ENCODE peak calls at places on chromosomes 16 and 17, in ten cellular contexts. One of them, this sample, is unnamed.

GRCh38 chr17:47230864-47231263 is 21.7 kb downstream of the MYL4 start:
- DNase-seq in AG09309: no peak
- DNase-seq in activated CD4-positive, CD25-positive, alpha-beta regulatory T cell: no peak
- DNase-seq in stimulated activated CD4-positive, alpha-beta T cell treated with anti-CD3 and anti-CD28 coated beads, TNF-alpha, amount 100 ng/mL, for 4 hours: no peak
- DNase-seq in activated CD8-positive, alpha-beta T cell treated with anti-CD3 and anti-CD28 coated beads for 36 hours: no peak
- DNase-seq in midbrain: no peak
- DNase-seq in mesendoderm: no peak
- DNase-seq in NCI-H524: no peak
- DNase-seq in activated T-cell treated with anti-CD3 and anti-CD28 coated beads, Interleukin-2, amount 50 U/mL, for 72 hours: no peak
- DNase-seq in AG04450: no peak
- DNase-seq in this sample: no peak

GRCh38 chr17:11551442-11551841 is 46.8 kb upstream of the DNAH9 start:
- DNase-seq in AG09309: no peak
- DNase-seq in activated CD4-positive, CD25-positive, alpha-beta regulatory T cell: no peak
- DNase-seq in stimulated activated CD4-positive, alpha-beta T cell treated with anti-CD3 and anti-CD28 coated beads, TNF-alpha, amount 100 ng/mL, for 4 hours: no peak
- DNase-seq in activated CD8-positive, alpha-beta T cell treated with anti-CD3 and anti-CD28 coated beads for 36 hours: no peak
- DNase-seq in midbrain: no peak
- DNase-seq in mesendoderm: peak
- DNase-seq in NCI-H524: no peak
- DNase-seq in activated T-cell treated with anti-CD3 and anti-CD28 coated beads, Interleukin-2, amount 50 U/mL, for 72 hours: no peak
- DNase-seq in AG04450: no peak
- DNase-seq in this sample: no peak

GRCh38 chr17:45155483-45155882 is 6.2 kb upstream of the HEXIM2 start:
- DNase-seq in AG09309: no peak
- DNase-seq in activated CD4-positive, CD25-positive, alpha-beta regulatory T cell: no peak
- DNase-seq in stimulated activated CD4-positive, alpha-beta T cell treated with anti-CD3 and anti-CD28 coated beads, TNF-alpha, amount 100 ng/mL, for 4 hours: no peak
- DNase-seq in activated CD8-positive, alpha-beta T cell treated with anti-CD3 and anti-CD28 coated beads for 36 hours: no peak
- DNase-seq in midbrain: no peak
- DNase-seq in mesendoderm: no peak
- DNase-seq in NCI-H524: no peak
- DNase-seq in activated T-cell treated with anti-CD3 and anti-CD28 coated beads, Interleukin-2, amount 50 U/mL, for 72 hours: no peak
- DNase-seq in AG04450: no peak
- DNase-seq in this sample: no peak

GRCh38 chr17:68733241-68734176 is 132.3 kb upstream of the FAM20A start:
- DNase-seq in AG09309: no peak
- DNase-seq in activated CD4-positive, CD25-positive, alpha-beta regulatory T cell: no peak
- DNase-seq in stimulated activated CD4-positive, alpha-beta T cell treated with anti-CD3 and anti-CD28 coated beads, TNF-alpha, amount 100 ng/mL, for 4 hours: no peak
- DNase-seq in activated CD8-positive, alpha-beta T cell treated with anti-CD3 and anti-CD28 coated beads for 36 hours: no peak
- DNase-seq in midbrain: no peak
- DNase-seq in mesendoderm: peak
- DNase-seq in NCI-H524: no peak
- DNase-seq in activated T-cell treated with anti-CD3 and anti-CD28 coated beads, Interleukin-2, amount 50 U/mL, for 72 hours: no peak
- DNase-seq in AG04450: peak
- DNase-seq in this sample: peak

GRCh38 chr17:66725956-66726355 is 109.0 kb upstream of the CACNG5 start:
- DNase-seq in AG09309: no peak
- DNase-seq in activated CD4-positive, CD25-positive, alpha-beta regulatory T cell: no peak
- DNase-seq in stimulated activated CD4-positive, alpha-beta T cell treated with anti-CD3 and anti-CD28 coated beads, TNF-alpha, amount 100 ng/mL, for 4 hours: no peak
- DNase-seq in activated CD8-positive, alpha-beta T cell treated with anti-CD3 and anti-CD28 coated beads for 36 hours: no peak
- DNase-seq in midbrain: no peak
- DNase-seq in mesendoderm: no peak
- DNase-seq in NCI-H524: no peak
- DNase-seq in activated T-cell treated with anti-CD3 and anti-CD28 coated beads, Interleukin-2, amount 50 U/mL, for 72 hours: no peak
- DNase-seq in AG04450: no peak
- DNase-seq in this sample: no peak

GRCh38 chr16:84199861-84200260 is 8.9 kb downstream of the ADAD2 start:
- DNase-seq in AG09309: no peak
- DNase-seq in activated CD4-positive, CD25-positive, alpha-beta regulatory T cell: no peak
- DNase-seq in stimulated activated CD4-positive, alpha-beta T cell treated with anti-CD3 and anti-CD28 coated beads, TNF-alpha, amount 100 ng/mL, for 4 hours: no peak
- DNase-seq in activated CD8-positive, alpha-beta T cell treated with anti-CD3 and anti-CD28 coated beads for 36 hours: no peak
- DNase-seq in midbrain: peak
- DNase-seq in mesendoderm: no peak
- DNase-seq in NCI-H524: no peak
- DNase-seq in activated T-cell treated with anti-CD3 and anti-CD28 coated beads, Interleukin-2, amount 50 U/mL, for 72 hours: no peak
- DNase-seq in AG04450: no peak
- DNase-seq in this sample: no peak

GRCh38 chr16:30829130-30830071 is 42.4 kb upstream of the ZNF629 start:
- DNase-seq in AG09309: no peak
- DNase-seq in activated CD4-positive, CD25-positive, alpha-beta regulatory T cell: no peak
- DNase-seq in stimulated activated CD4-positive, alpha-beta T cell treated with anti-CD3 and anti-CD28 coated beads, TNF-alpha, amount 100 ng/mL, for 4 hours: no peak
- DNase-seq in activated CD8-positive, alpha-beta T cell treated with anti-CD3 and anti-CD28 coated beads for 36 hours: no peak
- DNase-seq in midbrain: no peak
- DNase-seq in mesendoderm: peak
- DNase-seq in NCI-H524: no peak
- DNase-seq in activated T-cell treated with anti-CD3 and anti-CD28 coated beads, Interleukin-2, amount 50 U/mL, for 72 hours: no peak
- DNase-seq in AG04450: no peak
- DNase-seq in this sample: no peak

GRCh38 chr17:8227238-8227581 is 16.8 kb upstream of the AURKB start:
- DNase-seq in AG09309: no peak
- DNase-seq in activated CD4-positive, CD25-positive, alpha-beta regulatory T cell: no peak
- DNase-seq in stimulated activated CD4-positive, alpha-beta T cell treated with anti-CD3 and anti-CD28 coated beads, TNF-alpha, amount 100 ng/mL, for 4 hours: no peak
- DNase-seq in activated CD8-positive, alpha-beta T cell treated with anti-CD3 and anti-CD28 coated beads for 36 hours: no peak
- DNase-seq in midbrain: no peak
- DNase-seq in mesendoderm: no peak
- DNase-seq in NCI-H524: no peak
- DNase-seq in activated T-cell treated with anti-CD3 and anti-CD28 coated beads, Interleukin-2, amount 50 U/mL, for 72 hours: no peak
- DNase-seq in AG04450: no peak
- DNase-seq in this sample: peak

GRCh38 chr17:66654341-66654740 is 180.6 kb upstream of the CACNG5 start:
- DNase-seq in AG09309: peak
- DNase-seq in activated CD4-positive, CD25-positive, alpha-beta regulatory T cell: no peak
- DNase-seq in stimulated activated CD4-positive, alpha-beta T cell treated with anti-CD3 and anti-CD28 coated beads, TNF-alpha, amount 100 ng/mL, for 4 hours: no peak
- DNase-seq in activated CD8-positive, alpha-beta T cell treated with anti-CD3 and anti-CD28 coated beads for 36 hours: no peak
- DNase-seq in midbrain: peak
- DNase-seq in mesendoderm: no peak
- DNase-seq in NCI-H524: no peak
- DNase-seq in activated T-cell treated with anti-CD3 and anti-CD28 coated beads, Interleukin-2, amount 50 U/mL, for 72 hours: no peak
- DNase-seq in AG04450: peak
- DNase-seq in this sample: no peak

GRCh38 chr17:2063306-2064146 is 8.6 kb downstream of the HIC1 start:
- DNase-seq in AG09309: no peak
- DNase-seq in activated CD4-positive, CD25-positive, alpha-beta regulatory T cell: no peak
- DNase-seq in stimulated activated CD4-positive, alpha-beta T cell treated with anti-CD3 and anti-CD28 coated beads, TNF-alpha, amount 100 ng/mL, for 4 hours: no peak
- DNase-seq in activated CD8-positive, alpha-beta T cell treated with anti-CD3 and anti-CD28 coated beads for 36 hours: peak
- DNase-seq in midbrain: no peak
- DNase-seq in mesendoderm: peak
- DNase-seq in NCI-H524: no peak
- DNase-seq in activated T-cell treated with anti-CD3 and anti-CD28 coated beads, Interleukin-2, amount 50 U/mL, for 72 hours: no peak
- DNase-seq in AG04450: no peak
- DNase-seq in this sample: no peak

GRCh38 chr17:39064374-39064773 is 87.1 kb downstream of the PLXDC1 start:
- DNase-seq in AG09309: peak
- DNase-seq in activated CD4-positive, CD25-positive, alpha-beta regulatory T cell: no peak
- DNase-seq in stimulated activated CD4-positive, alpha-beta T cell treated with anti-CD3 and anti-CD28 coated beads, TNF-alpha, amount 100 ng/mL, for 4 hours: no peak
- DNase-seq in activated CD8-positive, alpha-beta T cell treated with anti-CD3 and anti-CD28 coated beads for 36 hours: no peak
- DNase-seq in midbrain: no peak
- DNase-seq in mesendoderm: no peak
- DNase-seq in NCI-H524: no peak
- DNase-seq in activated T-cell treated with anti-CD3 and anti-CD28 coated beads, Interleukin-2, amount 50 U/mL, for 72 hours: no peak
- DNase-seq in AG04450: peak
- DNase-seq in this sample: no peak

GRCh38 chr17:49730078-49730786 is 22.5 kb upstream of the SLC35B1 start:
- DNase-seq in AG09309: peak
- DNase-seq in activated CD4-positive, CD25-positive, alpha-beta regulatory T cell: no peak
- DNase-seq in stimulated activated CD4-positive, alpha-beta T cell treated with anti-CD3 and anti-CD28 coated beads, TNF-alpha, amount 100 ng/mL, for 4 hours: no peak
- DNase-seq in activated CD8-positive, alpha-beta T cell treated with anti-CD3 and anti-CD28 coated beads for 36 hours: no peak
- DNase-seq in midbrain: peak
- DNase-seq in mesendoderm: peak
- DNase-seq in NCI-H524: no peak
- DNase-seq in activated T-cell treated with anti-CD3 and anti-CD28 coated beads, Interleukin-2, amount 50 U/mL, for 72 hours: no peak
- DNase-seq in AG04450: peak
- DNase-seq in this sample: no peak

GRCh38 chr17:77269696-77270681 is 129.2 kb downstream of the SEC14L1 start:
- DNase-seq in AG09309: no peak
- DNase-seq in activated CD4-positive, CD25-positive, alpha-beta regulatory T cell: no peak
- DNase-seq in stimulated activated CD4-positive, alpha-beta T cell treated with anti-CD3 and anti-CD28 coated beads, TNF-alpha, amount 100 ng/mL, for 4 hours: no peak
- DNase-seq in activated CD8-positive, alpha-beta T cell treated with anti-CD3 and anti-CD28 coated beads for 36 hours: no peak
- DNase-seq in midbrain: no peak
- DNase-seq in mesendoderm: no peak
- DNase-seq in NCI-H524: no peak
- DNase-seq in activated T-cell treated with anti-CD3 and anti-CD28 coated beads, Interleukin-2, amount 50 U/mL, for 72 hours: no peak
- DNase-seq in AG04450: no peak
- DNase-seq in this sample: no peak

GRCh38 chr17:81121841-81122733 is 43.2 kb upstream of the PVALEF start:
- DNase-seq in AG09309: no peak
- DNase-seq in activated CD4-positive, CD25-positive, alpha-beta regulatory T cell: no peak
- DNase-seq in stimulated activated CD4-positive, alpha-beta T cell treated with anti-CD3 and anti-CD28 coated beads, TNF-alpha, amount 100 ng/mL, for 4 hours: no peak
- DNase-seq in activated CD8-positive, alpha-beta T cell treated with anti-CD3 and anti-CD28 coated beads for 36 hours: no peak
- DNase-seq in midbrain: no peak
- DNase-seq in mesendoderm: no peak
- DNase-seq in NCI-H524: no peak
- DNase-seq in activated T-cell treated with anti-CD3 and anti-CD28 coated beads, Interleukin-2, amount 50 U/mL, for 72 hours: no peak
- DNase-seq in AG04450: no peak
- DNase-seq in this sample: peak